ENCODE peak calls at places on chromosomes 13 and 19, in six cellular contexts. P is breast epithelium, C is heart left ventricle, F is fibroblast of pulmonary artery, Z is thoracic aorta, Q is kidney. X is an unnamed sample.
A peak's percentile ranks its signal among the peaks of the same experiment; 100 is the strongest.

GRCh38 chr13:77036294-77036693 is 9.3 kb upstream of the FBXL3 start:
- DNase-seq in Z (no peak), Q (no peak), C (no peak), P (no peak), F (no peak), X (no peak)

GRCh38 chr13:50126378-50127016 is 111.3 kb downstream of the KCNRG start:
- DNase-seq in Q (peak; percentile 68), P (no peak), C (no peak), F (peak; percentile 54), Z (no peak), X (no peak)

GRCh38 chr19:54995561-54995960 is 29.4 kb downstream of the NLRP2 start:
- DNase-seq in P (no peak), Z (no peak), C (no peak), F (no peak), Q (no peak), X (no peak)

GRCh38 chr19:13076787-13077186 is 25.9 kb downstream of the LYL1 start:
- DNase-seq in Z (no peak), P (no peak), Q (no peak), C (no peak), F (no peak), X (no peak)

GRCh38 chr19:45354443-45354842 is 13.9 kb downstream of the KLC3 start:
- DNase-seq in C (no peak), F (no peak), P (no peak), Q (no peak), Z (no peak), X (no peak)

GRCh38 chr13:108957369-108958012 is 328.1 kb downstream of the MYO16 start:
- DNase-seq in C (no peak), Q (no peak), Z (no peak), F (peak; percentile 82), P (no peak), X (peak; percentile 60)

GRCh38 chr19:4660181-4660791 is 9.9 kb downstream of the MYDGF start:
- DNase-seq in Q (no peak), F (no peak), C (no peak), Z (no peak), P (no peak), X (no peak)

GRCh38 chr13:98961204-98962105 is 16.4 kb downstream of the DOCK9 start:
- DNase-seq in P (no peak), C (no peak), Z (no peak), F (no peak), Q (no peak), X (no peak)

GRCh38 chr13:87527036-87527435 is 144.1 kb upstream of the SLITRK5 start:
- DNase-seq in C (no peak), Q (no peak), Z (no peak), F (no peak), P (no peak), X (no peak)

GRCh38 chr13:75904012-75904411 is 267.9 kb downstream of the LMO7 start:
- DNase-seq in C (no peak), P (no peak), Q (no peak), F (no peak), Z (no peak), X (no peak)

GRCh38 chr19:16594681-16595091 is 22.5 kb upstream of the SLC35E1 start:
- DNase-seq in P (no peak), Q (no peak), C (no peak), Z (no peak), F (no peak), X (no peak)

GRCh38 chr13:50762969-50763568 is 80.4 kb downstream of the DLEU7 start:
- DNase-seq in P (no peak), Z (no peak), F (no peak), C (no peak), Q (no peak), X (no peak)

GRCh38 chr19:28468701-28469459 is 744.1 kb downstream of the UQCRFS1 start:
- DNase-seq in F (peak; percentile 25), P (no peak), Z (no peak), C (no peak), Q (peak; percentile 72), X (no peak)

GRCh38 chr13:25690582-25690981 is 318.8 kb downstream of the ATP8A2 start:
- DNase-seq in C (no peak), Z (no peak), F (no peak), P (no peak), Q (no peak), X (no peak)

GRCh38 chr19:40623403-40624239 is 22.5 kb downstream of the LTBP4 start:
- DNase-seq in Z (no peak), F (peak; percentile 49), P (no peak), C (peak; percentile 62), Q (no peak), X (no peak)

GRCh38 chr19:58009666-58010301 is 7.2 kb upstream of the ZNF606 start:
- DNase-seq in Q (peak; percentile 95), Z (peak; percentile 26), F (peak; percentile 86), C (peak; percentile 94), P (peak; percentile 93), X (peak; percentile 44)

GRCh38 chr13:22463089-22463488 is 717.7 kb upstream of the SGCG start:
- DNase-seq in C (no peak), P (no peak), Q (no peak), F (no peak), Z (no peak), X (no peak)

GRCh38 chr19:48554385-48555091 is 2.6 kb downstream of the SULT2B1 start:
- DNase-seq in P (no peak), Q (peak; percentile 86), C (no peak), F (no peak), Z (no peak), X (no peak)

GRCh38 chr19:15279326-15279904 is 47.2 kb upstream of the EPHX3 start:
- DNase-seq in P (no peak), C (no peak), Z (no peak), F (no peak), Q (no peak), X (no peak)

GRCh38 chr13:50636007-50636704 is 207.3 kb downstream of the DLEU7 start:
- DNase-seq in C (no peak), Z (no peak), P (no peak), Q (no peak), F (peak; percentile 53), X (no peak)

GRCh38 chr19:2579678-2580280 is 103.9 kb downstream of the GADD45B start:
- DNase-seq in Q (peak; percentile 44), C (no peak), Z (no peak), P (no peak), F (no peak), X (no peak)

GRCh38 chr13:36713842-36714241 is 40.0 kb downstream of the SERTM1 start:
- DNase-seq in F (no peak), Q (no peak), P (no peak), Z (no peak), C (no peak), X (no peak)

GRCh38 chr13:92952161-92952560 is 274.4 kb upstream of the GPC6 start:
- DNase-seq in Q (no peak), F (peak; percentile 83), C (no peak), P (no peak), Z (no peak), X (no peak)

GRCh38 chr19:17220207-17220758 is 5.1 kb downstream of the USE1 start:
- DNase-seq in Z (no peak), C (no peak), P (no peak), Q (no peak), F (peak; percentile 83), X (peak; percentile 38)

GRCh38 chr19:5216141-5216847 is 124.3 kb downstream of the PTPRS start:
- DNase-seq in F (no peak), Z (no peak), Q (no peak), C (no peak), P (no peak), X (no peak)

DNA sequence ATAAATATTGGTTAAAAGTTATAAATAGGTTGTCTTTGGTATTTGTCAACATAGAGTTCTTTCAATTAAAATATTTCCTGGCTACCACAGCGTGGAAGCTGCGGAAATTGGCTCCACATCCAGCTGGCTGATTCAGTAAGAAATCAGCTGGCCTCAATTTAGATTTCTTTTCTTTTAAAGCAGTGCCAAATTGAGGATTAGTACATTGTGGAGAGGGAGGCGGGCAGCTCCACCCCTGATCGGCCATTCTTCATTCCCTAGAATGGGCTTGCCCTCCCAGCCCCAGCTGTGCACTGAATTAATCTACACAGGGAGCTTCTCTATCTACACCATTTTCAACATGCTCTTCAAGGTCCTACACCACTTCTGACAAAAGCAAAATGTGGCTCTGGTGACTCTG is 624.8 kb downstream of the DACH1 start:
- DNase-seq in C (no peak), P (no peak), Z (no peak), Q (peak; percentile 37), F (peak; percentile 11), X (no peak)
- TF ChIP-seq CTCF in C (no peak), P (no peak), Z (no peak), Q (no peak), F (no peak), X (no peak)

GRCh38 chr19:7328647-7329046 is 20.1 kb upstream of the ARHGEF18 start:
- DNase-seq in Z (no peak), F (no peak), P (no peak), C (no peak), Q (no peak), X (no peak)
- TF ChIP-seq CTCF in Z (no peak), F (no peak), P (no peak), C (no peak), Q (no peak), X (no peak)

GRCh38 chr13:101473458-101473857 is 21.0 kb downstream of the ITGBL1 start:
- DNase-seq in C (no peak), Q (no peak), Z (no peak), F (peak; percentile 71), P (no peak), X (peak; percentile 60)

GRCh38 chr13:101474419-101474957 is 22.0 kb downstream of the ITGBL1 start:
- DNase-seq in P (no peak), Z (no peak), C (no peak), F (peak; percentile 84), Q (no peak), X (peak; percentile 61)

GRCh38 chr13:101481421-101481820 is 28.9 kb downstream of the ITGBL1 start:
- DNase-seq in P (no peak), C (no peak), F (no peak), Q (no peak), Z (no peak), X (no peak)

GRCh38 chr13:101475536-101475935 is 23.1 kb downstream of the ITGBL1 start:
- DNase-seq in F (no peak), Q (no peak), C (no peak), Z (no peak), P (no peak), X (no peak)
- TF ChIP-seq CTCF in F (no peak), Q (no peak), C (no peak), Z (peak; percentile 7), P (no peak), X (no peak)

GRCh38 chr13:46716821-46717220 is 80.1 kb downstream of the ESD start:
- DNase-seq in C (no peak), Q (no peak), P (no peak), Z (no peak), F (no peak), X (no peak)

GRCh38 chr13:46715363-46715762 is 81.6 kb downstream of the ESD start:
- DNase-seq in Z (no peak), F (no peak), C (no peak), Q (no peak), P (no peak), X (no peak)

GRCh38 chr13:46717275-46717674 is 79.7 kb downstream of the ESD start:
- DNase-seq in Z (no peak), F (no peak), C (no peak), Q (no peak), P (no peak), X (no peak)

DNA sequence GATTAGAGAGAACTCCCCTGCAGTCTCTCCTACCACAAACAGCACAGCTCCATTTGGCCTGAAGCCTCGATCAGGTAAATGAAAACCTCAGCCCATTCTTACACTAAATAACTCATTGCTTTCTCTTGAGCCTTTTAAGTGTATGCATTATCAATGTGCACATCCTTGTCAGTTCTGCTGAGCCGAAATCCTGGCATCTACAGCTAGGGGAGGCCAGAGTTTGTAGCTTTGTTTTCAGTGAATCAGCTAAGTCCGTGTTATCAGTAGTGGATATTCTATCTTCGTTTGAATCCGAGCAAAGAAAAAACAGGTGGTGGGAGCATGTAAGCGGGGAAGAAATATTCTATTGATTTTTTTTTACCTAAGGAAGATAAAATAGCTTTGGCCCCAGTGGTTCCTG is 84.4 kb downstream of the ESD start:
- DNase-seq in Z (no peak), F (no peak), Q (no peak), P (no peak), C (no peak), X (no peak)
- TF ChIP-seq CTCF in Z (no peak), F (no peak), Q (no peak), P (no peak), C (no peak), X (no peak)

X was measured in AG09319.